ENCODE peak calls at places on chromosomes 7 and 10, in five cellular contexts. U is fibroblast of lung, J is tibial artery, X is mucosa of descending colon, S is PC-9. T is an unnamed sample.

GRCh38 chr10:11776080-11776479 is 33.9 kb downstream of the ECHDC3 start:
- DNase-seq in S (peak; percentile 78), U (no peak), X (no peak), J (no peak), T (no peak)

GRCh38 chr7:70776627-70777101 is 355.3 kb upstream of the GALNT17 start:
- DNase-seq in X (no peak), J (no peak), U (no peak), S (no peak), T (no peak)

GRCh38 chr10:19628767-19629443 is 187.3 kb upstream of the PLXDC2 start:
- DNase-seq in J (no peak), S (no peak), U (peak; percentile 12), X (no peak), T (no peak)

GRCh38 chr10:79310911-79311573 is 36.2 kb upstream of the PPIF start:
- DNase-seq in S (no peak), X (peak; percentile 62), J (no peak), U (no peak), T (no peak)

GRCh38 chr10:90269699-90270098 is 568.3 kb downstream of the KIF20B start:
- DNase-seq in S (no peak), X (no peak), J (no peak), U (no peak), T (no peak)

GRCh38 chr10:101716891-101717659 is 22.1 kb upstream of the FBXW4 start:
- DNase-seq in J (no peak), X (no peak), S (peak; percentile 93), U (no peak), T (no peak)

GRCh38 chr7:152674860-152675760 is 831 bp downstream of the XRCC2 start:
- DNase-seq in J (no peak), S (no peak), X (no peak), U (peak; percentile 67), T (no peak)

GRCh38 chr7:107830410-107830809 is 27.4 kb upstream of the SLC26A3 start:
- DNase-seq in U (no peak), S (no peak), J (no peak), X (no peak), T (no peak)

GRCh38 chr7:30780909-30781308 is 9.7 kb downstream of the MINDY4 start:
- DNase-seq in J (no peak), U (no peak), X (no peak), S (no peak), T (peak; percentile 55)

GRCh38 chr7:2680256-2680655 is 7.7 kb upstream of the AMZ1 start:
- DNase-seq in X (no peak), U (no peak), S (no peak), J (no peak), T (no peak)
- H3K4me3 ChIP-seq in X (no peak overlapping the region), U (no peak overlapping the region), S (no peak overlapping the region), J (no peak overlapping the region), T (no peak overlapping the region)

GRCh38 chr10:5147981-5148677 is 36.8 kb downstream of the AKR1C8 start:
- DNase-seq in S (peak; percentile 67), X (no peak), J (no peak), U (no peak), T (no peak)
- H3K9me3 ChIP-seq in S (peaks cover 6% of the 10 kb centered on the region), X (peaks cover 5% of the 10 kb centered on the region), J (no peaks in the 10 kb centered on the region), U (no peaks in the 10 kb centered on the region), T (no peaks in the 10 kb centered on the region)

GRCh38 chr10:80524190-80524589 is 13.5 kb upstream of the SH2D4B start:
- DNase-seq in S (no peak), U (no peak), J (no peak), X (no peak), T (no peak)

GRCh38 chr10:80519936-80520650 is 17.6 kb upstream of the SH2D4B start:
- DNase-seq in X (no peak), J (no peak), S (no peak), U (no peak), T (no peak)

GRCh38 chr10:80520661-80521488 is 16.8 kb upstream of the SH2D4B start:
- DNase-seq in U (no peak), S (no peak), J (no peak), X (peak; percentile 13), T (no peak)

GRCh38 chr10:80523776-80524175 is 13.9 kb upstream of the SH2D4B start:
- DNase-seq in J (no peak), U (no peak), S (no peak), X (no peak), T (no peak)

GRCh38 chr10:80522756-80523363 is 14.8 kb upstream of the SH2D4B start:
- DNase-seq in S (no peak), U (no peak), X (no peak), J (no peak), T (no peak)
- H3K4me3 ChIP-seq in S (no peak overlapping the region), U (no peak overlapping the region), X (no peak overlapping the region), J (no peak overlapping the region), T (no peak overlapping the region)

DNA sequence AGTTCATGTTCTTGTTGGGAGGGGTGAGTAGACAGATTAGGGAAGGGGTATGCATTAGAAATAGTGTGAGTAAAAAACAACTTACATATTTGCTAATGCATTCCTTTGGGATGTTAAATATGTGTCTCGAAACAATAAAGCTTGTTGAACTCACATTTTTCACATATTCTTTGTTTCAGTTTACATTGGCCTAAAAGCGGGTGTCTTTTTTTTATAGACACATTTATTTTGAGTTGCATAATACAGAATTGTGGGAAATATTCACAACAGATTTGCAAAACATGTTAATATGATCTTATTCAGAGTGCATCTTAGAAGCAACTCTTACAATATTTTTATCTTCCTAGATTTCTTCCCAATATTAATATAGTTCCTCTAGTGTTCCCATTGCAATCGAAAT is 337.4 kb upstream of the CNTNAP2 start:
- DNase-seq in X (no peak), J (no peak), S (no peak), U (peak; percentile 3), T (no peak)
- H3K9me3 ChIP-seq in X (peaks cover 19% of the 10 kb centered on the region), J (no peaks in the 10 kb centered on the region), S (no peaks in the 10 kb centered on the region), U (no peaks in the 10 kb centered on the region), T (peaks cover 3% of the 10 kb centered on the region)